ENCODE peak calls at places on chromosomes 4 and X, in ten cellular contexts. One of them, this sample, is unnamed.

GRCh38 chrX:69153060-69153730 is 12.1 kb downstream of the PJA1 start:
- DNase-seq in GM23248: no peak
- DNase-seq in neural progenitor cell: peak; percentile 87
- DNase-seq in adipocyte: no peak
- DNase-seq in astrocyte: no peak
- DNase-seq in mesendoderm: peak; percentile 93
- DNase-seq in mesenchymal stem cell: peak; percentile 88
- DNase-seq in mammary epithelial cell: no peak
- DNase-seq in HCT116: no peak
- DNase-seq in H1: no peak
- DNase-seq in this sample: peak; percentile 88

GRCh38 chr4:149531861-149532260 is 283.8 kb downstream of the IQCM start:
- DNase-seq in H1: no peak
- DNase-seq in HCT116: no peak
- DNase-seq in neural progenitor cell: no peak
- DNase-seq in GM23248: peak; percentile 32
- DNase-seq in adipocyte: peak; percentile 62
- DNase-seq in astrocyte: peak; percentile 42
- DNase-seq in mesenchymal stem cell: peak; percentile 5
- DNase-seq in mesendoderm: peak; percentile 7
- DNase-seq in mammary epithelial cell: no peak
- DNase-seq in this sample: no peak

GRCh38 chr4:183987987-183988392 is 82.9 kb downstream of the STOX2 start:
- DNase-seq in mesendoderm: peak; percentile 97
- DNase-seq in adipocyte: peak; percentile 53
- DNase-seq in GM23248: peak; percentile 95
- DNase-seq in H1: no peak
- DNase-seq in astrocyte: peak; percentile 95
- DNase-seq in mammary epithelial cell: peak; percentile 86
- DNase-seq in mesenchymal stem cell: peak; percentile 98
- DNase-seq in HCT116: peak; percentile 68
- DNase-seq in neural progenitor cell: peak; percentile 86
- DNase-seq in this sample: peak; percentile 54

GRCh38 chr4:176150283-176150682 is 45.1 kb downstream of the SPATA4 start:
- DNase-seq in adipocyte: peak; percentile 73
- DNase-seq in mesenchymal stem cell: peak; percentile 32
- DNase-seq in mammary epithelial cell: peak; percentile 11
- DNase-seq in GM23248: peak; percentile 59
- DNase-seq in mesendoderm: peak; percentile 26
- DNase-seq in astrocyte: peak; percentile 17
- DNase-seq in HCT116: peak; percentile 23
- DNase-seq in neural progenitor cell: no peak
- DNase-seq in H1: no peak
- DNase-seq in this sample: no peak

GRCh38 chr4:7160951-7161440 is 31.3 kb upstream of the SORCS2 start:
- DNase-seq in HCT116: no peak
- DNase-seq in GM23248: no peak
- DNase-seq in neural progenitor cell: peak; percentile 23
- DNase-seq in mesenchymal stem cell: no peak
- DNase-seq in mesendoderm: no peak
- DNase-seq in adipocyte: no peak
- DNase-seq in mammary epithelial cell: no peak
- DNase-seq in astrocyte: no peak
- DNase-seq in H1: no peak
- DNase-seq in this sample: no peak

GRCh38 chrX:10089378-10089795 is 67.4 kb upstream of the CLCN4 start:
- DNase-seq in HCT116: no peak
- DNase-seq in H1: no peak
- DNase-seq in mesendoderm: no peak
- DNase-seq in mesenchymal stem cell: no peak
- DNase-seq in mammary epithelial cell: no peak
- DNase-seq in GM23248: no peak
- DNase-seq in astrocyte: peak; percentile 49
- DNase-seq in neural progenitor cell: no peak
- DNase-seq in adipocyte: no peak
- DNase-seq in this sample: no peak

GRCh38 chr4:180828455-180829018 is 1414.7 kb upstream of the TENM3 start:
- DNase-seq in mesenchymal stem cell: peak; percentile 57
- DNase-seq in HCT116: peak; percentile 69
- DNase-seq in mesendoderm: peak; percentile 37
- DNase-seq in mammary epithelial cell: peak; percentile 52
- DNase-seq in H1: no peak
- DNase-seq in astrocyte: peak; percentile 48
- DNase-seq in neural progenitor cell: peak; percentile 51
- DNase-seq in GM23248: peak; percentile 78
- DNase-seq in adipocyte: peak; percentile 89
- DNase-seq in this sample: no peak

GRCh38 chrX:129115104-129115503 is 408.2 kb downstream of the SMARCA1 start:
- DNase-seq in astrocyte: no peak
- DNase-seq in HCT116: peak; percentile 31
- DNase-seq in GM23248: peak; percentile 16
- DNase-seq in adipocyte: peak; percentile 0
- DNase-seq in mesendoderm: peak; percentile 76
- DNase-seq in neural progenitor cell: peak; percentile 72
- DNase-seq in H1: no peak
- DNase-seq in mammary epithelial cell: peak; percentile 0
- DNase-seq in mesenchymal stem cell: peak; percentile 18
- DNase-seq in this sample: peak; percentile 20

GRCh38 chr4:5972571-5972970 is 45.7 kb downstream of the C4orf50 start:
- DNase-seq in neural progenitor cell: no peak
- DNase-seq in HCT116: no peak
- DNase-seq in H1: no peak
- DNase-seq in GM23248: no peak
- DNase-seq in adipocyte: no peak
- DNase-seq in mammary epithelial cell: no peak
- DNase-seq in astrocyte: no peak
- DNase-seq in mesenchymal stem cell: no peak
- DNase-seq in mesendoderm: no peak
- DNase-seq in this sample: no peak

GRCh38 chr4:19486400-19486799 is 765.3 kb upstream of the SLIT2 start:
- DNase-seq in mammary epithelial cell: no peak
- DNase-seq in HCT116: no peak
- DNase-seq in neural progenitor cell: peak; percentile 5
- DNase-seq in H1: no peak
- DNase-seq in mesendoderm: no peak
- DNase-seq in adipocyte: no peak
- DNase-seq in GM23248: no peak
- DNase-seq in mesenchymal stem cell: no peak
- DNase-seq in astrocyte: no peak
- DNase-seq in this sample: no peak

GRCh38 chr4:172142331-172142738 is 329.1 kb downstream of the GALNTL6 start:
- DNase-seq in GM23248: peak; percentile 63
- DNase-seq in mesendoderm: no peak
- DNase-seq in adipocyte: peak; percentile 70
- DNase-seq in neural progenitor cell: no peak
- DNase-seq in HCT116: no peak
- DNase-seq in astrocyte: peak; percentile 59
- DNase-seq in H1: no peak
- DNase-seq in mammary epithelial cell: no peak
- DNase-seq in mesenchymal stem cell: peak; percentile 44
- DNase-seq in this sample: no peak

GRCh38 chr4:45640281-45640680 is 483.6 kb downstream of the GABRG1 start:
- DNase-seq in H1: no peak
- DNase-seq in adipocyte: no peak
- DNase-seq in HCT116: no peak
- DNase-seq in mammary epithelial cell: no peak
- DNase-seq in GM23248: no peak
- DNase-seq in mesendoderm: no peak
- DNase-seq in neural progenitor cell: no peak
- DNase-seq in mesenchymal stem cell: no peak
- DNase-seq in astrocyte: no peak
- DNase-seq in this sample: no peak

GRCh38 chr4:15162465-15163283 is 160.4 kb downstream of the CPEB2 start:
- DNase-seq in adipocyte: peak; percentile 71
- DNase-seq in mesendoderm: peak; percentile 19
- DNase-seq in HCT116: no peak
- DNase-seq in mammary epithelial cell: no peak
- DNase-seq in GM23248: peak; percentile 64
- DNase-seq in astrocyte: no peak
- DNase-seq in neural progenitor cell: no peak
- DNase-seq in H1: no peak
- DNase-seq in mesenchymal stem cell: peak; percentile 34
- DNase-seq in this sample: no peak

GRCh38 chr4:147814334-147814733 is 82.4 kb downstream of the ARHGAP10 start:
- DNase-seq in mesendoderm: no peak
- DNase-seq in mesenchymal stem cell: no peak
- DNase-seq in adipocyte: no peak
- DNase-seq in HCT116: no peak
- DNase-seq in mammary epithelial cell: peak; percentile 70
- DNase-seq in neural progenitor cell: no peak
- DNase-seq in GM23248: no peak
- DNase-seq in astrocyte: peak; percentile 50
- DNase-seq in H1: no peak
- DNase-seq in this sample: no peak
- H3K4me1 ChIP-seq in mesendoderm: no peaks in the 10 kb centered on the region
- H3K4me1 ChIP-seq in mesenchymal stem cell: peaks cover 1% of the 10 kb centered on the region
- H3K4me1 ChIP-seq in adipocyte: peaks cover 34% of the 10 kb centered on the region
- H3K4me1 ChIP-seq in HCT116: no peaks in the 10 kb centered on the region
- H3K4me1 ChIP-seq in mammary epithelial cell: peaks cover 16% of the 10 kb centered on the region
- H3K4me1 ChIP-seq in neural progenitor cell: peaks cover 8% of the 10 kb centered on the region
- H3K4me1 ChIP-seq in GM23248: peaks cover 26% of the 10 kb centered on the region
- H3K4me1 ChIP-seq in astrocyte: no peaks in the 10 kb centered on the region
- H3K4me1 ChIP-seq in H1: no peaks in the 10 kb centered on the region
- H3K4me1 ChIP-seq in this sample: peaks cover 2% of the 10 kb centered on the region

GRCh38 chr4:25861422-25861926 is 1.3 kb downstream of the SEL1L3 start:
- DNase-seq in H1: no peak
- DNase-seq in astrocyte: peak; percentile 22
- DNase-seq in neural progenitor cell: no peak
- DNase-seq in adipocyte: peak; percentile 57
- DNase-seq in mesenchymal stem cell: peak; percentile 60
- DNase-seq in GM23248: peak; percentile 59
- DNase-seq in mammary epithelial cell: no peak
- DNase-seq in mesendoderm: no peak
- DNase-seq in HCT116: no peak
- DNase-seq in this sample: no peak

GRCh38 chr4:25861951-25862410 is 807 bp downstream of the SEL1L3 start:
- DNase-seq in mammary epithelial cell: no peak
- DNase-seq in astrocyte: peak; percentile 26
- DNase-seq in H1: no peak
- DNase-seq in HCT116: no peak
- DNase-seq in adipocyte: peak; percentile 55
- DNase-seq in neural progenitor cell: peak; percentile 55
- DNase-seq in mesendoderm: peak; percentile 60
- DNase-seq in mesenchymal stem cell: peak; percentile 58
- DNase-seq in GM23248: peak; percentile 70
- DNase-seq in this sample: no peak

GRCh38 chr4:25862411-25863346 is at the start of gene SEL1L3:
- DNase-seq in mesenchymal stem cell: no peak
- DNase-seq in HCT116: no peak
- DNase-seq in H1: peak; percentile 23
- DNase-seq in neural progenitor cell: peak; percentile 75
- DNase-seq in astrocyte: no peak
- DNase-seq in mesendoderm: no peak
- DNase-seq in adipocyte: peak; percentile 67
- DNase-seq in mammary epithelial cell: no peak
- DNase-seq in GM23248: peak; percentile 54
- DNase-seq in this sample: no peak

GRCh38 chr4:25859429-25860148 is 3.2 kb downstream of the SEL1L3 start:
- DNase-seq in mammary epithelial cell: no peak
- DNase-seq in GM23248: no peak
- DNase-seq in adipocyte: no peak
- DNase-seq in neural progenitor cell: no peak
- DNase-seq in H1: no peak
- DNase-seq in astrocyte: peak; percentile 46
- DNase-seq in HCT116: no peak
- DNase-seq in mesenchymal stem cell: no peak
- DNase-seq in mesendoderm: peak; percentile 18
- DNase-seq in this sample: no peak

GRCh38 chr4:25860586-25861421 is 2.0 kb downstream of the SEL1L3 start:
- DNase-seq in mammary epithelial cell: no peak
- DNase-seq in astrocyte: no peak
- DNase-seq in H1: no peak
- DNase-seq in GM23248: peak; percentile 13
- DNase-seq in HCT116: no peak
- DNase-seq in mesendoderm: no peak
- DNase-seq in neural progenitor cell: no peak
- DNase-seq in adipocyte: peak; percentile 45
- DNase-seq in mesenchymal stem cell: no peak
- DNase-seq in this sample: no peak
- H3K4me3 ChIP-seq in mammary epithelial cell: no peak overlapping the region
- H3K4me3 ChIP-seq in astrocyte: no peak overlapping the region
- H3K4me3 ChIP-seq in H1: no peak overlapping the region
- H3K4me3 ChIP-seq in GM23248: peak overlapping the region; percentile 76
- H3K4me3 ChIP-seq in HCT116: no peak overlapping the region
- H3K4me3 ChIP-seq in mesendoderm: no peak overlapping the region
- H3K4me3 ChIP-seq in neural progenitor cell: peak overlapping the region; percentile 94
- H3K4me3 ChIP-seq in adipocyte: no peak overlapping the region
- H3K4me3 ChIP-seq in mesenchymal stem cell: no peak overlapping the region
- H3K4me3 ChIP-seq in this sample: no peak overlapping the region

DNA sequence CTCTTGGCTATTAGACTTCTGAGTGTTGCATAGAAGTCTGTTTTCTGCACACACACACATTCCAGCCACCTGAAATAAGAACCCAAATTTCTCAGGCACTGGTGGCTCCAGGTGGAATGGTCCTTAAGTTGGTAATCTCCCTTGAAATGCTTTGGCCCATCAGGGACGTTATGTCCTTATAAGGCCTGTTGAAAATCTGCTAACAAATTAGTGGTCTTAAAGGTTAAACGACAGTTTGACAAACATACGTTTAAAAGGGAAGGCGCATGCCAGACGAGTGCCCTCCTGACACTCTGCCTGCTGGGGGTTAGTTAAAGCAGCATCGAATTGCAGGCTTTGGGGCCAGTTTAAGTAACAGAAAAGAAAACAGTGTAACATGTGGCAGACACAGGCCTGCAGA is 125.0 kb downstream of the TBX22 start:
- DNase-seq in mesenchymal stem cell: no peak
- DNase-seq in H1: no peak
- DNase-seq in GM23248: no peak
- DNase-seq in adipocyte: no peak
- DNase-seq in mammary epithelial cell: no peak
- DNase-seq in astrocyte: no peak
- DNase-seq in neural progenitor cell: peak; percentile 44
- DNase-seq in HCT116: no peak
- DNase-seq in mesendoderm: peak; percentile 24
- DNase-seq in this sample: no peak
- H3K9ac ChIP-seq in mesenchymal stem cell: no peak overlapping the region
- H3K9ac ChIP-seq in H1: no peak overlapping the region
- H3K9ac ChIP-seq in GM23248: no peak overlapping the region
- H3K9ac ChIP-seq in adipocyte: no peak overlapping the region
- H3K9ac ChIP-seq in mammary epithelial cell: no peak overlapping the region
- H3K9ac ChIP-seq in astrocyte: no peak overlapping the region
- H3K9ac ChIP-seq in neural progenitor cell: no peak overlapping the region
- H3K9ac ChIP-seq in HCT116: no peak overlapping the region
- H3K9ac ChIP-seq in mesendoderm: no peak overlapping the region
- H3K9ac ChIP-seq in this sample: no peak overlapping the region

DNA sequence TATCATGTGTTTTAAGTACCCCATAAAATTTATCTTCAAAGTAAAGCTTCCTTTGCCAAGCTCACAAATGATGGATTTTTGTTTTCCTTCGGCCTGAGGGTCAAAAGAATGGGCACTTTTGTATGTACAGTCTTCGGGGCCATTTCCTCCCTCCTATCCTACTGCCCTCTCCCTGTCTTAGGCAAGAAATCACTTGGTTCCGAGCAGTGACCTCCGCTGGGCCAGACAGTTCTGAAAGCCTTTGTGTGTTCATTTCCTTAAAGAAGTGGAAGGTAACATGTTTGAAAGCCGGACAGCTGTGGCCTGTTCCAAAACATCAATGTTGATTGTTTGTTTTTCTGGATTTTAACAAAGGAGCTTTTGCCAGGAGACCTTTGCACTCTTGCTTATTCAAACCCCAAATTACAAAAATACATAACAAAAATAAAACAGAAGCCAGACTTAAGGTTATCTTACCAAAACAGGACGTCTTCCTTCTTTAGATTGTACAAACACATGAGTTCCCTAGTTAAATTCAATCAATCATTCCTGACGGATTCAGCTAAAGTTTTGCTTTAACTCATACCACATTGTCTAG is 110.6 kb upstream of the LIMCH1 start:
- DNase-seq in astrocyte: no peak
- DNase-seq in mesendoderm: no peak
- DNase-seq in mesenchymal stem cell: no peak
- DNase-seq in H1: no peak
- DNase-seq in adipocyte: no peak
- DNase-seq in HCT116: no peak
- DNase-seq in GM23248: no peak
- DNase-seq in neural progenitor cell: no peak
- DNase-seq in mammary epithelial cell: no peak
- DNase-seq in this sample: no peak
- H3K4me1 ChIP-seq in astrocyte: peaks cover 4% of the 10 kb centered on the region
- H3K4me1 ChIP-seq in mesendoderm: peaks cover 3% of the 10 kb centered on the region
- H3K4me1 ChIP-seq in mesenchymal stem cell: no peaks in the 10 kb centered on the region
- H3K4me1 ChIP-seq in H1: peaks cover 17% of the 10 kb centered on the region
- H3K4me1 ChIP-seq in adipocyte: peaks cover 33% of the 10 kb centered on the region
- H3K4me1 ChIP-seq in HCT116: no peaks in the 10 kb centered on the region
- H3K4me1 ChIP-seq in GM23248: peaks cover 6% of the 10 kb centered on the region
- H3K4me1 ChIP-seq in neural progenitor cell: peaks cover 39% of the 10 kb centered on the region
- H3K4me1 ChIP-seq in mammary epithelial cell: no peaks in the 10 kb centered on the region
- H3K4me1 ChIP-seq in this sample: no peaks in the 10 kb centered on the region

This sample was measured in NT2/D1.